ENCODE peak calls at places on chromosomes 16 and 17, in eight cellular contexts. P is glomerular endothelial cell; G is AG09319; J is globus pallidus; S is stimulated activated CD4-positive, alpha-beta T cell treated with anti-CD3 and anti-CD28 coated beads, Interleukin-1b, Interleukin-23, amount 100 ng/mL, for 24 hours; H is body of pancreas; Z is osteoblast; D is uterus. O is an unnamed sample.

GRCh38 chr17:62876063-62876462 is 67.9 kb upstream of the MARCHF10 start:
- DNase-seq in G (no peak), J (no peak), D (no peak), H (no peak), P (no peak), Z (no peak), S (no peak), O (no peak)

GRCh38 chr17:60563743-60564142 is 36.2 kb upstream of the PPM1D start:
- DNase-seq in H (no peak), D (no peak), J (no peak), G (no peak), P (no peak), S (no peak), Z (no peak), O (no peak)

GRCh38 chr17:60527701-60528100 is 1.7 kb upstream of the APPBP2 start:
- DNase-seq in D (no peak), J (no peak), S (no peak), G (no peak), H (no peak), P (no peak), Z (no peak), O (no peak)

GRCh38 chr17:77741109-77741508 is 217.4 kb upstream of the TNRC6C start:
- DNase-seq in P (no peak), J (no peak), D (no peak), G (no peak), S (no peak), Z (no peak), H (no peak), O (peak)

GRCh38 chr16:75379911-75380847 is 53.1 kb downstream of the CFDP1 start:
- DNase-seq in Z (peak), G (no peak), D (no peak), S (peak), H (peak), J (no peak), P (no peak), O (peak)

GRCh38 chr16:68235105-68235881 is 634 bp downstream of the ESRP2 start:
- DNase-seq in Z (peak), G (no peak), D (no peak), J (no peak), S (no peak), H (peak), P (no peak), O (no peak)

GRCh38 chr17:18025596-18026407 is 13.2 kb downstream of the ATPAF2 start:
- DNase-seq in P (no peak), S (peak), Z (no peak), J (peak), H (no peak), G (no peak), D (no peak), O (no peak)

GRCh38 chr17:49486012-49486641 is 9.0 kb upstream of the NGFR start:
- DNase-seq in S (no peak), D (no peak), G (no peak), P (no peak), J (no peak), Z (no peak), H (no peak), O (no peak)

GRCh38 chr17:75908201-75908600 is 3.5 kb upstream of the MRPL38 start:
- DNase-seq in H (no peak), S (no peak), D (no peak), Z (peak), G (no peak), P (no peak), J (no peak), O (no peak)

GRCh38 chr17:77465358-77466041 is 324.7 kb downstream of the SEC14L1 start:
- DNase-seq in S (peak), J (peak), D (no peak), Z (peak), H (peak), P (no peak), G (no peak), O (peak)

O was measured in stimulated activated naive CD8-positive, alpha-beta T cell treated with anti-CD3 and anti-CD28 coated beads, Interleukin-15, amount 100 ng/mL, for 72 hours.